ENCODE peak calls at places on chromosome 13, in six cellular contexts. D, A, M, K, S and R are unnamed samples.

GRCh38 chr13:90792335-90792734 is 555.2 kb upstream of the MIR17HG start:
- DNase-seq in A (no peak), K (no peak), D (no peak), M (no peak), S (no peak), R (no peak)

GRCh38 chr13:102299366-102299765 is 102.5 kb downstream of the FGF14 start:
- DNase-seq in K (no peak), S (no peak), D (no peak), A (no peak), M (no peak), R (no peak)

GRCh38 chr13:40777166-40777956 is 6.4 kb upstream of the MRPS31 start:
- DNase-seq in M (peak; percentile 63), S (no peak), D (no peak), K (peak; percentile 88), A (peak; percentile 79), R (no peak)

GRCh38 chr13:108270442-108270841 is 924 bp downstream of the TNFSF13B start:
- DNase-seq in A (no peak), D (no peak), S (no peak), K (no peak), M (no peak), R (no peak)

GRCh38 chr13:112859817-112860190 is 109.2 kb upstream of the MCF2L start:
- DNase-seq in D (no peak), A (peak; percentile 40), K (no peak), S (no peak), M (peak; percentile 69), R (no peak)

GRCh38 chr13:51330741-51331140 is 8.8 kb upstream of the SERPINE3 start:
- DNase-seq in S (no peak), K (no peak), A (no peak), M (no peak), D (peak; percentile 7), R (no peak)

GRCh38 chr13:31200636-31200970 is 828 bp downstream of the B3GLCT start:
- DNase-seq in D (no peak), A (peak; percentile 78), M (peak; percentile 23), S (no peak), K (peak; percentile 46), R (peak; percentile 33)

GRCh38 chr13:104962411-104962810 is 1573.1 kb downstream of the EFNB2 start:
- DNase-seq in D (no peak), S (no peak), M (no peak), A (no peak), K (no peak), R (no peak)

GRCh38 chr13:78194904-78195639 is 276.4 kb upstream of the EDNRB start:
- DNase-seq in A (peak; percentile 61), M (peak; percentile 15), S (no peak), D (no peak), K (peak; percentile 21), R (no peak)

GRCh38 chr13:53201454-53202225 is 173.0 kb downstream of the OLFM4 start:
- DNase-seq in M (no peak), S (no peak), K (peak; percentile 65), D (no peak), A (peak; percentile 87), R (peak; percentile 44)

GRCh38 chr13:74077847-74078246 is 56.4 kb downstream of the KLF12 start:
- DNase-seq in K (no peak), D (no peak), M (peak; percentile 40), S (no peak), A (no peak), R (no peak)

GRCh38 chr13:94607056-94607455 is 5.4 kb downstream of the GPR180 start:
- DNase-seq in M (no peak), S (no peak), K (no peak), D (no peak), A (no peak), R (no peak)

GRCh38 chr13:113558461-113558860 is 26.1 kb upstream of the TFDP1 start:
- DNase-seq in M (no peak), D (no peak), S (no peak), K (no peak), A (peak; percentile 17), R (no peak)

GRCh38 chr13:43237616-43238015 is 214.2 kb downstream of the DNAJC15 start:
- DNase-seq in K (no peak), A (no peak), M (peak; percentile 61), S (no peak), D (no peak), R (no peak)

GRCh38 chr13:34391071-34391470 is 551.0 kb upstream of the NBEA start:
- DNase-seq in D (no peak), M (peak; percentile 33), A (no peak), K (no peak), S (no peak), R (no peak)

GRCh38 chr13:36072127-36072526 is 59.1 kb downstream of the DCLK1 start:
- DNase-seq in A (no peak), S (no peak), D (no peak), K (no peak), M (no peak), R (no peak)

GRCh38 chr13:97301382-97302095 is 79.4 kb downstream of the MBNL2 start:
- DNase-seq in A (no peak), K (no peak), S (no peak), D (no peak), M (no peak), R (no peak)

GRCh38 chr13:48727252-48728011 is 73.7 kb downstream of the CYSLTR2 start:
- DNase-seq in D (no peak), A (no peak), K (no peak), S (no peak), M (peak; percentile 92), R (no peak)

GRCh38 chr13:107864543-107865460 is 350.5 kb downstream of the LIG4 start:
- DNase-seq in K (peak; percentile 90), D (no peak), M (peak; percentile 86), S (no peak), A (peak; percentile 79), R (no peak)

GRCh38 chr13:79671420-79671819 is 190.5 kb downstream of the NDFIP2 start:
- DNase-seq in M (no peak), A (no peak), K (no peak), D (no peak), S (no peak), R (no peak)

GRCh38 chr13:98556968-98557591 is 19.8 kb downstream of the STK24 start:
- DNase-seq in S (no peak), D (no peak), M (no peak), A (peak; percentile 56), K (no peak), R (no peak)

GRCh38 chr13:80577951-80578670 is 237.2 kb upstream of the SPRY2 start:
- DNase-seq in D (no peak), S (no peak), A (peak; percentile 56), M (no peak), K (no peak), R (no peak)

GRCh38 chr13:96821381-96821780 is 172.9 kb downstream of the OXGR1 start:
- DNase-seq in S (no peak), K (no peak), A (no peak), M (peak; percentile 40), D (no peak), R (no peak)

GRCh38 chr13:39016789-39017188 is 21.1 kb downstream of the PROSER1 start:
- DNase-seq in A (peak; percentile 52), S (no peak), D (no peak), K (peak; percentile 65), M (peak; percentile 32), R (no peak)

GRCh38 chr13:52195052-52195837 is 35.8 kb upstream of the NEK3 start:
- DNase-seq in M (peak; percentile 84), D (no peak), A (peak; percentile 81), K (peak; percentile 93), S (peak; percentile 44), R (no peak)

DNA sequence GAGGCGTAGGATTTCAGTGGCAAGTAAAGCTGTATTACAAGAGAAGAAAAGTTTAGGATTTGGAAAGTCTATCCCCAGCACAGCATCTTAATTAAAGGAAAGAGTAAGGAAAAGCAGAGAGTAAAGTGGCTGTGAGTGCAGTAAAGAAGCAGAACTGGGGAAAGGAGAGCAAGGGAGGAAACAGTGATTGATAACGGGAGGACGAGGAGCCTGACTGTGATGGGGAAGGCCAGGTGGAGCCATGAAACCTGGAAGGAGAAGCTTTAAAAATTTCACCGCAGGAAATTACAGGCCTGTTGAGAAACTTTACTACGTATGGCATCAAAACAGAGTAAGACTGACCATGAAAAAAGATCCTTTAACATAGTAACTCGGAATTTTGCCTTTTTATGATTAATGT is 175.6 kb downstream of the SHISA2 start:
- DNase-seq in A (no peak), D (no peak), K (no peak), M (no peak), S (no peak), R (no peak)
- TF ChIP-seq CTCF in A (no peak), D (no peak), K (no peak), M (no peak), S (no peak), R (no peak)

GRCh38 chr13:111068009-111068350 is 47.1 kb upstream of the ARHGEF7 start:
- DNase-seq in K (no peak), A (no peak), M (no peak), D (no peak), S (no peak), R (no peak)
- TF ChIP-seq CTCF in K (peak; percentile 35), A (peak; percentile 51), M (no peak), D (no peak), S (no peak), R (no peak)

DNA sequence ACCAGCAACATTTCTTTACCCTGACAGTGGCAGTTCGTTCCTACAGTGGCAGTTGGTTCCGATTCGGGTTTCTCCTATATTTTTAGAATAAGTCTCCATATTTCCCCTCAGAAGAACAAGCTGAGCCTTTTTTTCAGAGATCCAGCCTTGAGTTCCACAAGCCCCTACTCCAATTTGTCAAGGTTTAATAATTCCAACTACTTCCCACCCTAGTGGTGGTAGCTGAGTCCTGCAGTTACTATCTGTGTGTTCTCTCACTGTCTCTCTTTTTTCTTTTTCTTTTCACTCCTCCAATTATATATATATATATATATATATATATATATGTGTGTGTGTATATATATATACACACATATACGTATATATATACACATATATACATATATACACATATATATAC is 1347.3 kb downstream of the PCDH9 start:
- DNase-seq in D (no peak), K (peak; percentile 58), A (peak; percentile 43), M (no peak), S (no peak), R (no peak)
- TF ChIP-seq CTCF in D (no peak), K (peak; percentile 40), A (peak; percentile 68), M (no peak), S (no peak), R (no peak)

GRCh38 chr13:109577191-109577700 is 209.1 kb downstream of the IRS2 start:
- DNase-seq in K (no peak), S (no peak), D (no peak), A (no peak), M (no peak), R (no peak)
- TF ChIP-seq CTCF in K (no peak), S (no peak), D (no peak), A (no peak), M (no peak), R (no peak)